ENCODE peak calls at places on chromosomes 12 and 14, in eight cellular contexts. W is nephron progenitor cell; N is natural killer cell; O is epithelial cell of esophagus; Z is RWPE1; Q is AG08396; U is IMR-90; Y is activated CD4-positive, alpha-beta T cell treated with anti-CD3 and anti-CD28 coated beads, Interleukin-2, amount 50 U/mL, for 48 hours. S is an unnamed sample.

GRCh38 chr14:73457050-73457934 is 1.1 kb downstream of the NUMB start:
- DNase-seq in W (no peak), N (peak), O (peak), Z (peak), Q (no peak), U (peak), Y (peak), S (no peak)

GRCh38 chr12:69821441-69822204 is 3.4 kb upstream of the MYRFL start:
- DNase-seq in W (no peak), N (no peak), O (peak), Z (peak), Q (peak), U (peak), Y (no peak), S (peak)

GRCh38 chr12:57208946-57209282 is 7.7 kb upstream of the NXPH4 start:
- DNase-seq in W (no peak), N (no peak), O (no peak), Z (no peak), Q (no peak), U (no peak), Y (no peak), S (no peak)

GRCh38 chr12:68200854-68201253 is 24.8 kb downstream of the IL26 start:
- DNase-seq in W (no peak), N (no peak), O (no peak), Z (no peak), Q (no peak), U (no peak), Y (no peak), S (no peak)

GRCh38 chr12:132772551-132772950 is 10.9 kb upstream of the ANKLE2 start:
- DNase-seq in W (no peak), N (no peak), O (no peak), Z (no peak), Q (no peak), U (no peak), Y (no peak), S (no peak)

GRCh38 chr12:1630081-1630826 is 1.2 kb downstream of the WNT5B start:
- DNase-seq in W (peak), N (no peak), O (peak), Z (no peak), Q (no peak), U (no peak), Y (peak), S (no peak)

GRCh38 chr14:79528843-79529405 is 682.4 kb downstream of the DIO2 start:
- DNase-seq in W (peak), N (no peak), O (no peak), Z (no peak), Q (no peak), U (no peak), Y (no peak), S (no peak)

GRCh38 chr12:98594050-98594853 is 766 bp downstream of the SLC25A3 start:
- DNase-seq in W (peak), N (no peak), O (peak), Z (no peak), Q (no peak), U (no peak), Y (peak), S (peak)

GRCh38 chr12:113899042-113899843 is 66.9 kb downstream of the RBM19 start:
- DNase-seq in W (no peak), N (no peak), O (no peak), Z (no peak), Q (no peak), U (no peak), Y (no peak), S (no peak)

GRCh38 chr14:89060191-89060590 is 235.7 kb downstream of the TTC8 start:
- DNase-seq in W (no peak), N (no peak), O (no peak), Z (no peak), Q (no peak), U (peak), Y (no peak), S (no peak)

GRCh38 chr12:104504151-104504550 is 47.4 kb downstream of the CHST11 start:
- DNase-seq in W (no peak), N (no peak), O (no peak), Z (no peak), Q (no peak), U (no peak), Y (no peak), S (no peak)

GRCh38 chr12:24380122-24380521 is 430.7 kb upstream of the SOX5 start:
- DNase-seq in W (no peak), N (no peak), O (peak), Z (no peak), Q (no peak), U (peak), Y (no peak), S (peak)

GRCh38 chr12:131097247-131098177 is 143.8 kb downstream of the ADGRD1 start:
- DNase-seq in W (no peak), N (no peak), O (no peak), Z (no peak), Q (no peak), U (no peak), Y (no peak), S (no peak)

GRCh38 chr12:107684990-107685359 is 624 bp upstream of the PWP1 start:
- DNase-seq in W (no peak), N (no peak), O (peak), Z (no peak), Q (no peak), U (peak), Y (peak), S (peak)

GRCh38 chr12:114678718-114679117 is 5.3 kb downstream of the TBX3 start:
- DNase-seq in W (no peak), N (no peak), O (no peak), Z (no peak), Q (no peak), U (no peak), Y (no peak), S (no peak)

GRCh38 chr14:73755434-73756014 is 41.3 kb upstream of the PNMA1 start:
- DNase-seq in W (no peak), N (no peak), O (peak), Z (no peak), Q (no peak), U (no peak), Y (peak), S (no peak)

GRCh38 chr12:78004451-78005093 is 173.9 kb downstream of the NAV3 start:
- DNase-seq in W (no peak), N (no peak), O (no peak), Z (no peak), Q (no peak), U (no peak), Y (no peak), S (no peak)

GRCh38 chr12:24599737-24600136 is 349.2 kb downstream of the BCAT1 start:
- DNase-seq in W (no peak), N (no peak), O (no peak), Z (no peak), Q (no peak), U (no peak), Y (no peak), S (no peak)

GRCh38 chr14:65499138-65499537 is 86.6 kb downstream of the FUT8 start:
- DNase-seq in W (no peak), N (no peak), O (no peak), Z (no peak), Q (no peak), U (no peak), Y (no peak), S (no peak)

GRCh38 chr14:64937821-64938193 is 4.7 kb downstream of the GPX2 start:
- DNase-seq in W (no peak), N (no peak), O (no peak), Z (no peak), Q (no peak), U (peak), Y (no peak), S (no peak)

GRCh38 chr14:105184461-105184860 is 3.3 kb upstream of the NUDT14 start:
- DNase-seq in W (no peak), N (no peak), O (no peak), Z (no peak), Q (no peak), U (no peak), Y (no peak), S (no peak)

S was measured in foreskin melanocyte.